ENCODE peak calls at places on chromosomes 5 and 9, in four cellular contexts. Q, U, N and G are unnamed samples.

GRCh38 chr5:149561848-149562247 is 10.6 kb upstream of the CSNK1A1 start:
- DNase-seq in N (peak; percentile 90), Q (no peak), U (no peak), G (peak; percentile 91)

GRCh38 chr5:59021837-59022514 is 439.1 kb downstream of the RAB3C start:
- DNase-seq in N (no peak), Q (peak; percentile 46), U (no peak), G (peak; percentile 51)

GRCh38 chr9:2120926-2121689 is 106.0 kb downstream of the SMARCA2 start:
- DNase-seq in U (no peak), Q (no peak), N (no peak), G (peak; percentile 23)

GRCh38 chr9:3912817-3913216 is 387.0 kb upstream of the RFX3 start:
- DNase-seq in Q (no peak), N (no peak), U (no peak), G (peak; percentile 83)

GRCh38 chr5:36276864-36277263 is 24.8 kb downstream of the RANBP3L start:
- DNase-seq in Q (peak; percentile 37), U (peak; percentile 32), N (no peak), G (no peak)

GRCh38 chr9:34675048-34675714 is 12.7 kb upstream of the CCL27 start:
- DNase-seq in N (peak; percentile 53), U (no peak), Q (no peak), G (peak; percentile 80)

GRCh38 chr9:85715587-85715986 is 26.2 kb downstream of the AGTPBP1 start:
- DNase-seq in Q (no peak), U (no peak), N (no peak), G (no peak)

GRCh38 chr5:170104710-170105109 is 987 bp upstream of the FOXI1 start:
- DNase-seq in N (no peak), Q (no peak), U (no peak), G (no peak)

GRCh38 chr9:121009657-121010056 is 40.4 kb downstream of the C5 start:
- DNase-seq in Q (no peak), U (no peak), N (no peak), G (no peak)

GRCh38 chr5:91151947-91152346 is 231.2 kb downstream of the ARRDC3 start:
- DNase-seq in Q (peak; percentile 72), U (no peak), N (peak; percentile 52), G (peak; percentile 44)

GRCh38 chr5:158429564-158429963 is 570.6 kb upstream of the CLINT1 start:
- DNase-seq in Q (no peak), N (no peak), U (no peak), G (no peak)

GRCh38 chr9:106228861-106229260 is 534.5 kb downstream of the TMEM38B start:
- DNase-seq in N (no peak), Q (peak; percentile 50), U (no peak), G (no peak)

GRCh38 chr5:160747963-160748362 is 104.0 kb downstream of the ATP10B start:
- DNase-seq in N (no peak), U (no peak), Q (no peak), G (no peak)

GRCh38 chr5:11928909-11929308 is 24.7 kb upstream of the CTNND2 start:
- DNase-seq in U (no peak), Q (no peak), N (no peak), G (no peak)

GRCh38 chr5:64667068-64667467 is 23.2 kb upstream of the SHISAL2B start:
- DNase-seq in Q (no peak), U (no peak), N (no peak), G (no peak)

GRCh38 chr5:38780316-38780715 is 65.5 kb upstream of the OSMR start:
- DNase-seq in N (no peak), Q (no peak), U (no peak), G (peak; percentile 5)

GRCh38 chr9:87206064-87206661 is 258.9 kb upstream of the GAS1 start:
- DNase-seq in Q (no peak), N (peak; percentile 56), U (no peak), G (peak; percentile 85)

GRCh38 chr5:132260714-132261615 is 3.5 kb downstream of the PDLIM4 start:
- DNase-seq in N (peak; percentile 88), Q (peak; percentile 66), U (peak; percentile 70), G (peak; percentile 98)

GRCh38 chr9:19473605-19474004 is 64.8 kb downstream of the ACER2 start:
- DNase-seq in N (no peak), Q (no peak), U (no peak), G (no peak)

GRCh38 chr5:40687316-40687715 is 7.6 kb downstream of the PTGER4 start:
- DNase-seq in Q (no peak), U (no peak), N (no peak), G (no peak)

GRCh38 chr5:17444496-17444895 is 53.5 kb upstream of the TAF11L2 start:
- DNase-seq in Q (no peak), U (no peak), N (no peak), G (no peak)